ENCODE peak calls at places on chromosome 7, in four cellular contexts. I is activated CD4-positive, alpha-beta T cell treated with anti-CD3 and anti-CD28 coated beads for 48 hours; X is NCI-H1694; F is activated CD8-positive, alpha-beta memory T cell treated with anti-CD3 and anti-CD28 coated beads, Interleukin-2, amount 10 ng/mL, durations not matched to agents 7 days and 5 days. V is an unnamed sample.

GRCh38 chr7:116955801-116956514 is 2.7 kb downstream of the ST7 start:
- DNase-seq in F (no peak), I (no peak), X (no peak), V (no peak)

GRCh38 chr7:81482600-81483186 is 287.2 kb downstream of the HGF start:
- DNase-seq in I (no peak), X (no peak), F (no peak), V (no peak)

GRCh38 chr7:99042957-99043356 is 101.0 kb downstream of the SMURF1 start:
- DNase-seq in I (no peak), F (no peak), X (no peak), V (no peak)

GRCh38 chr7:4633012-4633411 is 49.1 kb upstream of the FOXK1 start:
- DNase-seq in I (peak), F (no peak), X (no peak), V (no peak)

GRCh38 chr7:105906690-105907089 is 30.3 kb upstream of the ATXN7L1 start:
- DNase-seq in X (peak), I (no peak), F (no peak), V (no peak)

GRCh38 chr7:27814054-27814453 is 74.1 kb downstream of the TAX1BP1 start:
- DNase-seq in I (no peak), X (no peak), F (no peak), V (no peak)

GRCh38 chr7:101156277-101156676 is 2.0 kb downstream of the AP1S1 start:
- DNase-seq in X (no peak), I (no peak), F (no peak), V (no peak)

GRCh38 chr7:134684165-134684564 is 37.5 kb downstream of the BPGM start:
- DNase-seq in X (no peak), F (no peak), I (no peak), V (no peak)

GRCh38 chr7:90262438-90262837 is 17.5 kb downstream of the CFAP69 start:
- DNase-seq in F (no peak), X (peak), I (no peak), V (no peak)

GRCh38 chr7:35546691-35547090 is 148.2 kb downstream of the HERPUD2 start:
- DNase-seq in I (no peak), F (no peak), X (no peak), V (no peak)